ENCODE peak calls at places on chromosomes 16 and 17, in nine cellular contexts. D, J, W, R, H, A, G, Q and M are unnamed samples.

GRCh38 chr16:53061701-53062159 is 6.9 kb downstream of the CHD9 start:
- DNase-seq in W (no peak), A (no peak), G (no peak), J (no peak), R (no peak), H (no peak), D (peak), Q (no peak), M (peak)

GRCh38 chr16:2250652-2251280 is 621 bp downstream of the ECI1 start:
- DNase-seq in Q (no peak), J (peak), A (no peak), W (no peak), H (no peak), G (no peak), D (no peak), R (peak), M (no peak)

GRCh38 chr16:85579883-85580607 is 33.1 kb upstream of the GSE1 start:
- DNase-seq in H (no peak), R (no peak), W (no peak), D (no peak), A (no peak), J (no peak), Q (no peak), G (no peak), M (no peak)

GRCh38 chr17:55456307-55457240 is 34.9 kb upstream of the MMD start:
- DNase-seq in J (no peak), R (no peak), H (no peak), Q (no peak), D (no peak), W (no peak), A (no peak), G (no peak), M (no peak)

GRCh38 chr17:27808629-27809028 is 8.3 kb upstream of the NOS2 start:
- DNase-seq in R (no peak), Q (no peak), W (no peak), D (no peak), G (no peak), H (no peak), A (no peak), J (no peak), M (no peak)

GRCh38 chr17:43970366-43970765 is 16.6 kb upstream of the PYY start:
- DNase-seq in H (no peak), J (no peak), Q (no peak), R (no peak), A (no peak), D (no peak), G (no peak), W (no peak), M (no peak)

GRCh38 chr17:75652934-75653549 is 13.9 kb downstream of the RECQL5 start:
- DNase-seq in W (peak), R (peak), A (no peak), H (peak), Q (no peak), G (no peak), D (peak), J (peak), M (no peak)

GRCh38 chr17:6699997-6700947 is 12.9 kb downstream of the SLC13A5 start:
- DNase-seq in H (no peak), J (no peak), W (no peak), A (no peak), D (no peak), Q (no peak), G (no peak), R (no peak), M (no peak)

GRCh38 chr17:76446449-76447231 is 6.3 kb downstream of the UBE2O start:
- DNase-seq in A (no peak), Q (peak), J (no peak), H (no peak), G (no peak), D (no peak), R (peak), W (peak), M (no peak)

GRCh38 chr17:49359990-49360795 is 1.9 kb downstream of the ZNF652 start:
- DNase-seq in A (no peak), D (peak), G (no peak), W (no peak), Q (no peak), R (no peak), J (peak), H (no peak), M (no peak)

GRCh38 chr17:40566027-40566426 is 755 bp upstream of the CCR7 start:
- DNase-seq in Q (no peak), G (no peak), W (no peak), J (no peak), R (no peak), H (no peak), D (no peak), A (no peak), M (no peak)